ENCODE peak calls at places on chromosomes 12 and 14, in five cellular contexts. A is H1, Z is endothelial cell of umbilical vein, U is breast epithelium, C is GM23338. M is an unnamed sample.

GRCh38 chr12:64566122-64566521 is 44.2 kb upstream of the RASSF3 start:
- DNase-seq in U (no peak), Z (no peak), C (peak), A (no peak), M (no peak)

GRCh38 chr14:102777711-102778615 is 714 bp downstream of the TRAF3 start:
- DNase-seq in U (no peak), Z (no peak), A (no peak), C (peak), M (no peak)

GRCh38 chr12:64627781-64628180 is 17.5 kb downstream of the RASSF3 start:
- DNase-seq in A (no peak), U (no peak), C (no peak), Z (peak), M (no peak)

GRCh38 chr12:3313066-3313465 is 177.9 kb upstream of the PRMT8 start:
- DNase-seq in Z (no peak), A (no peak), C (no peak), U (no peak), M (no peak)

GRCh38 chr12:108788076-108788782 is 56.9 kb upstream of the CORO1C start:
- DNase-seq in C (no peak), A (no peak), U (no peak), Z (no peak), M (no peak)

GRCh38 chr12:65121049-65121955 is at the start of gene WIF1:
- DNase-seq in A (peak), C (peak), Z (peak), U (no peak), M (no peak)

GRCh38 chr14:93533437-93533836 is 102.7 kb downstream of the UNC79 start:
- DNase-seq in A (no peak), Z (no peak), U (no peak), C (no peak), M (no peak)

GRCh38 chr12:116249938-116250337 is 27.6 kb downstream of the MED13L start:
- DNase-seq in A (no peak), U (no peak), Z (no peak), C (no peak), M (no peak)

GRCh38 chr12:80222261-80222660 is 122.9 kb downstream of the OTOGL start:
- DNase-seq in C (no peak), U (no peak), A (no peak), Z (peak), M (no peak)

GRCh38 chr14:91250912-91251311 is 6.4 kb upstream of the GPR68 start:
- DNase-seq in C (no peak), A (no peak), U (no peak), Z (no peak), M (no peak)

GRCh38 chr12:116495260-116495659 is 63.9 kb upstream of the MAP1LC3B2 start:
- DNase-seq in C (no peak), Z (no peak), A (no peak), U (peak), M (no peak)

GRCh38 chr14:61525293-61526011 is 169.9 kb upstream of the HIF1A start:
- DNase-seq in A (no peak), U (peak), C (no peak), Z (peak), M (no peak)

GRCh38 chr12:121794532-121795028 is 1.1 kb upstream of the RHOF start:
- DNase-seq in U (no peak), A (no peak), C (no peak), Z (no peak), M (no peak)

GRCh38 chr14:58298880-58299664 is 717 bp downstream of the ARID4A start:
- DNase-seq in C (peak), U (no peak), Z (peak), A (peak), M (no peak)

GRCh38 chr12:23083267-23083666 is 458.3 kb downstream of the ETNK1 start:
- DNase-seq in A (no peak), U (no peak), C (no peak), Z (peak), M (no peak)

GRCh38 chr14:99318091-99318958 is 46.3 kb upstream of the BCL11B start:
- DNase-seq in A (peak), Z (no peak), U (no peak), C (peak), M (no peak)

GRCh38 chr14:55265197-55265596 is 6.0 kb upstream of the FBXO34 start:
- DNase-seq in Z (no peak), U (no peak), C (no peak), A (no peak), M (no peak)

GRCh38 chr14:105061428-105062047 is 3.7 kb downstream of the GPR132 start:
- DNase-seq in A (no peak), Z (no peak), C (no peak), U (no peak), M (no peak)

GRCh38 chr14:103724116-103724515 is 8.5 kb downstream of the ZFYVE21 start:
- DNase-seq in A (no peak), Z (peak), U (no peak), C (no peak), M (no peak)

GRCh38 chr12:57754411-57755193 is at the start of gene MARCHF9:
- DNase-seq in A (peak), C (peak), Z (no peak), U (no peak), M (no peak)

DNA sequence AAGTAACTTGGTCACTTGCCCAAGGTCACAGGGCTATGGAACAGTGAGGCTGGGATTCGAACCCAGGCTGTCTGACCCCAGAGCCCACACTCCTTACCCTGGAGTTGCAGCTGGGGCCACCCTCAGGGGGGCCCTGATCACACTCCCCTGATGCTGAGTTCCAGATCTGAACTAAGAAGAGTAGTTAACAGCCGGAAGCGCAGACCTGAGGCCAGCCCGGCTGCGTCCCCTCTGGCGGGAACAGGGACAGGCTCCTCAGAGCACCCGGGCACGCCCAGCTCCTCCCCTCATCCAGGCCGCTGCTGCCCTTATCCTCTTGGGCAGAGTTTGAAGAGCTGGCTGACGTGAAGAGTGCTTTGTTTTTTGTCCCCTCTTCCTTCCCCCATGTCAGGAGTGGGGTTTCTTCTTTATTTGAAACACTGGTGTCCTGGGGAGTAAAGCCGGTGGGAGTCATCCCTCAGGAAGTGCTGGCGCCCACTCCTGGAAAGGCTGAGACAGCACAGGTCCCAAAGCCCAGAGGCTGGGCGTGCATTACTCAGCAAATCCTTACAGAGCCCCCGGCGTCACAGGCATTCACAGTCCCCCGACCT is 8.7 kb downstream of the PHB2 start:
- DNase-seq in A (peak), Z (peak), C (peak), U (no peak), M (peak)
- TF ChIP-seq POLR2AphosphoS5 in A (no peak), Z (no peak), C (no peak), U (no peak), M (no peak)

DNA sequence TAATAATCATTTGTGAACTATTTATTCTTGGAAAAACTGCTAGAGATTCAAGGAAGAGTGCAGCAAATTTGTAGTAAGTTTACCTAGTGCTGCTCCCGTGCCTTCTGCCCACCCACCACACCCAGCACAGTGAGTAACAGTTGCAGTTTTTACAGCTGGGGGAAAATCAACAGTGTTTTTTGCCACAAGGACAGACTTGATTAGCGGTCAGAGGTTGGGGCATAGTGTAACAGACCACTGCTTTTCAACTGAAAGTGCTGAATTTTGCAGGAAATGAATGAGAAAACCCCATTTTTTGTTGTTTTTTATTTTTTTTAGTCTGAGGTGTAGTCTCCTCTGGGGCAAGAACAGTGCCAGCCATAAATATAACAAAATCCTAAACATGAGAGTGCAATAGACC is 7.5 kb upstream of the KLRK1 start:
- DNase-seq in U (no peak), C (no peak), Z (no peak), A (no peak), M (no peak)
- H3K4me3 ChIP-seq in U (no peak), C (no peak), Z (no peak), A (no peak), M (no peak)

DNA sequence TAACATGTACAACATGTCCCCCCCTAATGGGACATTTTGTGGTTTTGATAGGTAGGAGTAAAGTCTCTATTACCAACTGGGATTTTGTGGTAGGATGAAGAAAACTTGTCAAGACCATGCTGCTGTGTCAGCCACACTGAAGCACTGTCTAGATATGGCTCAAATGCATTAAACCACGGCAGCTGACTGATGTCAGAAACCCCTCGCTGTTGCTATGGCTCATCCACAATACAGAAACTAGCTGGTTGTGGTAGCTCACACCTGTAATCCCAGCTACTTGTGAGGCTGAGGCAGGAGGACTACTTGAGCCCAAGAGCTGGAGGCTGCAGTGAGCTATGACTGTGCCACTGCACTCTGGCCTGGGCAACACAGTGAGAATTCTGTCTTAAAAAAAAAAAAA is 40.1 kb downstream of the PAPLN start:
- DNase-seq in Z (no peak), C (no peak), U (no peak), A (no peak), M (no peak)
- TF ChIP-seq POLR2AphosphoS5 in Z (no peak), C (no peak), U (no peak), A (no peak), M (no peak)

DNA sequence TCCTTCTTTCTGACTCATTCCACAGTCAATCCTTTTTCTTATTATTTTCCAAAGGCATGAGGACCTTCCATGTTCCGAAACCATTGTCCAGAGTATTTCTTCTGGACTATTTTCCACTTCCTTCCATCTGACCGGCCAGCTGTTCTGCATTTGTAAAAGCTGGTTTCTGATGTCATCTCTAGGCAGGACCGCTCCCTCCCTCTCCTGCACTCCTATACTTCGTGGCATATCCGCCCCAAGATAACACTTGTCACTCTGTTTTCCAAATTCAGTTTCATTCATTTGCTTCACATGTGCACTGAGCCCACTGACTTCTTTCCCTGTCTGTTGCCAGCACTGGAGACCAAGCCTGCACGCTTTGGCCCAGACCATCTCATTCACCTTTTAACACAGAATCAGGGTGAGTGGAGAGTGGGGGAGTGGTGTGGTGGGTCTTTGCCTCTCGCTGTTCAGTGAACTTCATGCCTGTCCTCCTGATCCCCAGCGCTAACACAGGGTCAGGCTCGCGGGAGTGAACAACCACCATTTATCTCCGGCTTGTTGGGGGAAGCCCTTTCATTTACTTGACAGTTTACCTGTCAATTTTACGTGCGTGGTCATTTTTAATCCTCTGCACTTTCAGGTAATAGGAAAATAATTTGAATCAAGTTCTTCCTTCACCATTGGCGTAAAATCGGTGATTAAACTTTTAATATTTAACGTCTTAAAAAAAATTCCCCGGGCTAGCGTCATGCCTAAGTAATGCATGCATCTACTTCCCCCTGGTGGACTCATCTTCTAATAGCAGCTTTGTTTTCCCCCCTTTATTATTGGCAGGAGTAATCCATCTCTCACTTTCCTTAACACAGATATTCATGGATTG is 52.5 kb downstream of the C12orf75 start:
- DNase-seq in C (peak), Z (peak), U (no peak), A (peak), M (peak)
- H3K4me3 ChIP-seq in C (peak), Z (peak), U (peak), A (no peak), M (peak)

GRCh38 chr12:124952801-124953200 is 36.1 kb downstream of the DHX37 start:
- DNase-seq in Z (no peak), A (no peak), U (no peak), C (no peak), M (no peak)

GRCh38 chr12:124956571-124956970 is 32.4 kb downstream of the DHX37 start:
- DNase-seq in C (no peak), A (no peak), Z (no peak), U (no peak), M (no peak)

GRCh38 chr12:124953689-124954405 is 35.1 kb downstream of the DHX37 start:
- DNase-seq in C (no peak), U (no peak), A (no peak), Z (no peak), M (no peak)

GRCh38 chr12:124952295-124952694 is 36.6 kb downstream of the DHX37 start:
- DNase-seq in A (no peak), U (no peak), C (no peak), Z (no peak), M (no peak)

DNA sequence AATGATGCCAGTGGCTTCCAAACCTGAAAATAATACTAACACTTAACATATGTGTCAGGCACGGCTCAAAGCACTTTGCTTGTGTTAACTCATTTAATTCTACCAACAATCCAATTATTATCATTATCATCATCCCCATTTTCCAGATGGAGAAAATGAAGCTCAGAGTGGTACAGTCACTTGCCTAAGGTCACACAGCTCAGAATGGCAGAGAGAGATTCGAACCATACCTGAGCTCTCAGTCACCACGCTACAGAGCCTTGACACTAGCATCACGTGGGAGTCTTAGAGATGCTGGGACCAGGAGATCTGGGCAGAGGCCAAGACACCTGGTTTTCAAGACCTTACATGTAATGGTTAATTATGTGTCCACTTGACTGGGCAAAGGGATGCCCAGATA is 34.2 kb downstream of the DHX37 start:
- DNase-seq in C (no peak), A (no peak), Z (no peak), U (no peak), M (no peak)
- TF ChIP-seq POLR2AphosphoS5 in C (no peak), A (no peak), Z (no peak), U (no peak), M (no peak)

GRCh38 chr12:46609281-46609623 is 216.5 kb downstream of the SLC38A4 start:
- DNase-seq in A (no peak), C (no peak), Z (no peak), U (no peak), M (no peak)

GRCh38 chr12:46609671-46610070 is 216.1 kb downstream of the SLC38A4 start:
- DNase-seq in A (no peak), U (no peak), Z (no peak), C (no peak), M (no peak)

GRCh38 chr12:46610754-46611153 is 215.0 kb downstream of the SLC38A4 start:
- DNase-seq in Z (no peak), U (no peak), A (no peak), C (no peak), M (no peak)

GRCh38 chr12:46604684-46605083 is 221.1 kb downstream of the SLC38A4 start:
- DNase-seq in U (no peak), Z (no peak), A (no peak), C (no peak), M (no peak)

GRCh38 chr12:46608431-46609280 is 217.1 kb downstream of the SLC38A4 start:
- DNase-seq in U (no peak), Z (peak), A (no peak), C (no peak), M (no peak)
- H3K4me3 ChIP-seq in U (no peak), Z (no peak), A (no peak), C (no peak), M (no peak)

DNA sequence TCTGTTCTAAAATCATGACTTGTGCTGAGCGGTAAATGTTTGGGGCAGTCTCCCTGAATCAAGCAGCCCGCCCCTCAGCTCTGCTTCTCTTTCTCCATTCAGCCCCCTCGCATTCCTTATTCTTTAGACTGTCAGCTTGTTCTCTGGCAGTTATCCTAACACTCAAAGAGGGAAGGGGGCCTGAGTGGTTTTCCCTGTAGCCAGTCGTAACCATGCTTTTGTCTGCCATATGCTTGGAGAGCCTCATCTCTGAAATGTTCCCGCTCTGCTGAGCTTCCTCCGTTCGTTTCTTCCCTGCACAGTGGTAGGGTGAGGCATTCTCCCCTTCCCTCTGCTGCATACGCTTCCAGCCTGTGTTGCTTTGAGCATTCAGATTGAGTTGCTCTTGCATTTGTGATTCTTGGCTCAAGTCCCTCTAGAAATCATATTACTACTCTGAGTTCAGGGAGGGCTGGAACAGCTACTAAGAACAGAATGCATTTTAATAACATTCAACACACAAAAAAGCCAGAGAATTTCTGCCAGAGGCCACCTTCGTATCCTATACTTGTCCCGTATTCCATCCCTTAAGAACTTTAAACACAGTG is 119.7 kb downstream of the FBXL14 start:
- DNase-seq in C (peak), A (no peak), U (no peak), Z (peak), M (no peak)
- TF ChIP-seq POLR2AphosphoS5 in C (no peak), A (no peak), U (no peak), Z (no peak), M (no peak)

M was measured in SK-N-MC.